ENCODE peak calls at places on chromosome 10, in six cellular contexts. Q is IMR-90, U is H9, G is astrocyte, N is GM23338, H is H1. A is an unnamed sample.

GRCh38 chr10:59903871-59904270 is 2.5 kb downstream of the CCDC6 start:
- DNase-seq in Q (peak; percentile 22), U (no peak), G (peak; percentile 50), N (no peak), H (no peak), A (no peak)

GRCh38 chr10:43827853-43828252 is 179.2 kb upstream of the ZNF32 start:
- DNase-seq in Q (no peak), U (no peak), G (no peak), N (no peak), H (no peak), A (no peak)

GRCh38 chr10:97596101-97597055 is 6.9 kb downstream of the C10orf62 start:
- DNase-seq in Q (peak; percentile 86), U (no peak), G (peak; percentile 94), N (no peak), H (no peak), A (no peak)

GRCh38 chr10:30417301-30417700 is 16.7 kb upstream of the MAP3K8 start:
- DNase-seq in Q (no peak), U (no peak), G (no peak), N (no peak), H (no peak), A (no peak)

GRCh38 chr10:114684822-114685209 is 26.7 kb upstream of the ABLIM1 start:
- DNase-seq in Q (peak; percentile 85), U (no peak), G (peak; percentile 85), N (no peak), H (no peak), A (no peak)

GRCh38 chr10:4141471-4141870 is 356.5 kb upstream of the KLF6 start:
- DNase-seq in Q (peak; percentile 40), U (peak; percentile 40), G (peak; percentile 26), N (peak; percentile 27), H (no peak), A (peak; percentile 7)

GRCh38 chr10:86200269-86200668 is 166.3 kb downstream of the GRID1 start:
- DNase-seq in Q (no peak), U (no peak), G (no peak), N (no peak), H (no peak), A (no peak)

GRCh38 chr10:88299787-88300186 is 283.3 kb downstream of the RNLS start:
- DNase-seq in Q (no peak), U (no peak), G (no peak), N (no peak), H (no peak), A (no peak)

GRCh38 chr10:103507235-103508191 is 14.0 kb downstream of the NEURL1 start:
- DNase-seq in Q (no peak), U (peak; percentile 33), G (no peak), N (no peak), H (no peak), A (no peak)

GRCh38 chr10:124524991-124525653 is 63.5 kb downstream of the LHPP start:
- DNase-seq in Q (no peak), U (no peak), G (no peak), N (no peak), H (no peak), A (no peak)

GRCh38 chr10:30160431-30160982 is 101.1 kb upstream of the JCAD start:
- DNase-seq in Q (no peak), U (no peak), G (no peak), N (no peak), H (no peak), A (no peak)

GRCh38 chr10:34746094-34746493 is 69.0 kb downstream of the PARD3 start:
- DNase-seq in Q (no peak), U (no peak), G (no peak), N (no peak), H (no peak), A (no peak)

GRCh38 chr10:102837230-102837721 is at the start of gene CYP17A1:
- DNase-seq in Q (no peak), U (no peak), G (no peak), N (no peak), H (no peak), A (no peak)

GRCh38 chr10:8402469-8403074 is 348.1 kb downstream of the GATA3 start:
- DNase-seq in Q (no peak), U (no peak), G (peak; percentile 31), N (no peak), H (no peak), A (no peak)

GRCh38 chr10:118373786-118374185 is 31.7 kb upstream of the FAM204A start:
- DNase-seq in Q (peak; percentile 69), U (no peak), G (peak; percentile 87), N (no peak), H (no peak), A (no peak)

GRCh38 chr10:42951486-42952251 is 125.2 kb upstream of the RET start:
- DNase-seq in Q (no peak), U (peak; percentile 78), G (no peak), N (peak; percentile 69), H (peak; percentile 81), A (no peak)

GRCh38 chr10:29127037-29127436 is 161.8 kb upstream of the LYZL1 start:
- DNase-seq in Q (no peak), U (no peak), G (no peak), N (no peak), H (no peak), A (no peak)

GRCh38 chr10:12949248-12949647 is 52.3 kb downstream of the CCDC3 start:
- DNase-seq in Q (no peak), U (no peak), G (no peak), N (peak; percentile 53), H (peak; percentile 52), A (no peak)

GRCh38 chr10:79976999-79977398 is 28.1 kb upstream of the SFTPD start:
- DNase-seq in Q (no peak), U (no peak), G (no peak), N (no peak), H (no peak), A (no peak)

GRCh38 chr10:11870461-11870780 is 47.3 kb downstream of the PROSER2 start:
- DNase-seq in Q (no peak), U (no peak), G (no peak), N (peak; percentile 59), H (no peak), A (no peak)

GRCh38 chr10:69338547-69339450 is 60.5 kb downstream of the HK1 start:
- DNase-seq in Q (no peak), U (no peak), G (no peak), N (no peak), H (no peak), A (no peak)

GRCh38 chr10:110700947-110701617 is 56.9 kb downstream of the RBM20 start:
- DNase-seq in Q (no peak), U (no peak), G (no peak), N (no peak), H (no peak), A (no peak)

GRCh38 chr10:110706690-110707098 is 62.6 kb downstream of the RBM20 start:
- DNase-seq in Q (peak; percentile 94), U (no peak), G (peak; percentile 98), N (peak; percentile 71), H (peak; percentile 30), A (no peak)

GRCh38 chr10:110704070-110704469 is 59.9 kb downstream of the RBM20 start:
- DNase-seq in Q (no peak), U (no peak), G (no peak), N (no peak), H (no peak), A (no peak)

GRCh38 chr10:110701618-110701971 is 57.5 kb downstream of the RBM20 start:
- DNase-seq in Q (no peak), U (no peak), G (peak; percentile 77), N (no peak), H (no peak), A (no peak)

DNA sequence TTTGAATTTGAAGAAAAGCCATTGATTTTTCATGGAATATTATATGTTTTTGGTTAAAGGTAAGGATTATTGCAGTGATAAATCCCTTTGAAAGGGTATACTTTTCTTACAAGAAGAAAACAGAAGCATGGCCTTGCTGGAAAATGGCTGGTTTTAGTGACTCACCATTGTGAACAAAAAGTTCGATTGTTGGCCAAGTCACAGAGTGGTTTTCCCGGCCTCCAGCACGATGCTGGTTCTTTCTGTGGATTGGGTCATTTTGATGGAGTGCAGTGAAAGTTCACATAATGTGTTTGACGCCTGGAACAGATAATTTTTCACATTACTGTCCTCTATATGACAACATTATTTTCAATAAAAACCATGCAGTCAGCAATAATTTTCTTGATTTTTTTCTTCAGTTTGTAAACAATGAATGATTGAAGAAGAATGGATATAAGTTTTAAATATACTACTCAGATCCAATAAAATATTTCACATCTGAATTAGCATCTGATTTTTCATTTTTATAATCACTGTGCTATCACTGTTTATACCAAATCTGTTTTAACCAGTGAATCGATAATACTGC is 60.9 kb downstream of the RBM20 start:
- DNase-seq in Q (peak; percentile 37), U (no peak), G (peak; percentile 69), N (no peak), H (no peak), A (no peak)
- H3K4me1 ChIP-seq in Q (peaks cover 8% of the 10 kb centered on the region), U (peaks cover 13% of the 10 kb centered on the region), G (peaks cover 18% of the 10 kb centered on the region), N (peaks cover 19% of the 10 kb centered on the region), H (peaks cover 4% of the 10 kb centered on the region), A (peaks cover 10% of the 10 kb centered on the region)

GRCh38 chr10:129962092-129962494 is 2.0 kb downstream of the EBF3 start:
- DNase-seq in Q (no peak), U (no peak), G (no peak), N (no peak), H (peak; percentile 46), A (no peak)
- H3K27ac ChIP-seq in Q (no peak overlapping the region), U (no peak overlapping the region), G (no peak overlapping the region), N (no peak overlapping the region), H (no peak overlapping the region), A (no peak overlapping the region)

GRCh38 chr10:70837660-70838059 is 21.9 kb downstream of the SGPL1 start:
- DNase-seq in Q (no peak), U (no peak), G (no peak), N (no peak), H (no peak), A (no peak)
- H3K27me3 ChIP-seq in Q (no peaks in the 10 kb centered on the region), U (no peaks in the 10 kb centered on the region), G (no peaks in the 10 kb centered on the region), N (no peaks in the 10 kb centered on the region), H (no peaks in the 10 kb centered on the region), A (no peaks in the 10 kb centered on the region)

DNA sequence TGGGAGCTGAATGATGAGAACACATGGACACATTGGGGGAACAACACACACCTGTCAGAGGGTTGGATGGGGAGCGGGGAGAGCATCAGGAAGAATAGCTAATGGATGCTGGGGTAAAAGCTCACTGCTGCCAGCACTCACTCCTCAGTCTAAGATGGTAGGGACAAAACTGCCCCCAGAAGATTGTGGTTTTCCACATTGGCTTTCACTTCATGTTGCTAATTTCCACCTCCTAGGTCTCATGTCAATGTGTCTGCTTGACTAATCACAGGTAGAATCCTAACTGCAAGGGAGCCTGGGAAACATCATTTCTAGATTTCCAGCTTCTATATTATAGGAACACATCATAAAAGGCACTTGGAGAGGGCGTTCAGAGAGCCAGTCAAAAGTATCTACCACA is 22.6 kb downstream of the APBB1IP start:
- DNase-seq in Q (no peak), U (no peak), G (no peak), N (no peak), H (no peak), A (no peak)
- H3K4me1 ChIP-seq in Q (no peaks in the 10 kb centered on the region), U (no peaks in the 10 kb centered on the region), G (no peaks in the 10 kb centered on the region), N (no peaks in the 10 kb centered on the region), H (no peaks in the 10 kb centered on the region), A (no peaks in the 10 kb centered on the region)

GRCh38 chr10:18158698-18159342 is 18.6 kb downstream of the CACNB2 start:
- DNase-seq in Q (peak; percentile 37), U (no peak), G (peak; percentile 46), N (no peak), H (no peak), A (no peak)
- H3K27ac ChIP-seq in Q (no peak overlapping the region), U (no peak overlapping the region), G (no peak overlapping the region), N (no peak overlapping the region), H (no peak overlapping the region), A (no peak overlapping the region)